ENCODE peak calls at places on chromosomes 16 and 17, in eight cellular contexts. X, I, G, P, J, M, N and V are unnamed samples.

GRCh38 chr16:2702871-2703745 is 16.9 kb downstream of the PRSS27 start:
- DNase-seq in M (no peak), J (peak), N (no peak), X (no peak), G (no peak), I (no peak), P (no peak), V (no peak)

GRCh38 chr17:72852267-72852945 is 240.1 kb downstream of the SLC39A11 start:
- DNase-seq in I (no peak), J (no peak), P (no peak), G (no peak), X (peak), N (no peak), M (peak), V (no peak)

GRCh38 chr16:85699628-85700027 is 10.9 kb upstream of the GINS2 start:
- DNase-seq in I (peak), X (peak), G (no peak), N (no peak), P (peak), J (no peak), M (no peak), V (no peak)

GRCh38 chr16:1870365-1871082 is 1.4 kb downstream of the MEIOB start:
- DNase-seq in I (no peak), X (no peak), J (no peak), G (no peak), N (no peak), P (peak), M (peak), V (no peak)

GRCh38 chr16:24164402-24164801 is 91.7 kb upstream of the CACNG3 start:
- DNase-seq in X (no peak), G (no peak), M (no peak), J (no peak), N (no peak), P (no peak), I (no peak), V (no peak)

GRCh38 chr16:11796227-11797165 is 562 bp downstream of the ZC3H7A start:
- DNase-seq in P (no peak), X (peak), N (peak), J (peak), G (peak), M (no peak), I (peak), V (peak)

GRCh38 chr17:19508327-19508867 is 25.3 kb upstream of the SLC47A1 start:
- DNase-seq in X (peak), P (no peak), I (no peak), J (peak), G (peak), M (no peak), N (peak), V (no peak)

GRCh38 chr16:2009791-2010510 is at the start of gene ZNF598:
- DNase-seq in X (peak), I (peak), G (peak), N (peak), P (peak), M (no peak), J (peak), V (peak)

GRCh38 chr17:81427446-81428120 is 32.3 kb downstream of the BAHCC1 start:
- DNase-seq in N (no peak), M (no peak), X (no peak), J (no peak), P (no peak), G (no peak), I (peak), V (no peak)

GRCh38 chr16:2004795-2005517 is 4.7 kb downstream of the ZNF598 start:
- DNase-seq in M (no peak), G (no peak), P (no peak), N (no peak), X (no peak), J (no peak), I (no peak), V (no peak)

GRCh38 chr16:77376358-77376757 is 58.5 kb downstream of the ADAMTS18 start:
- DNase-seq in M (no peak), I (no peak), N (peak), X (peak), J (no peak), P (no peak), G (no peak), V (peak)

GRCh38 chr17:52071712-52072111 is 86.8 kb downstream of the CA10 start:
- DNase-seq in M (no peak), J (no peak), N (no peak), I (no peak), P (no peak), G (no peak), X (no peak), V (no peak)

GRCh38 chr16:81711609-81712329 is 67.3 kb upstream of the PLCG2 start:
- DNase-seq in I (no peak), X (peak), G (no peak), N (no peak), J (no peak), P (peak), M (peak), V (no peak)

GRCh38 chr16:89334988-89335802 is 117.7 kb downstream of the ZNF778 start:
- DNase-seq in N (no peak), I (peak), X (no peak), G (no peak), P (no peak), J (no peak), M (no peak), V (no peak)

GRCh38 chr17:32995416-32995815 is 3.8 kb downstream of the SPACA3 start:
- DNase-seq in X (no peak), J (no peak), P (no peak), M (no peak), N (no peak), I (no peak), G (no peak), V (no peak)

GRCh38 chr17:79625706-79626105 is 14.9 kb upstream of the RBFOX3 start:
- DNase-seq in I (no peak), J (peak), P (no peak), M (no peak), G (no peak), N (no peak), X (no peak), V (no peak)

GRCh38 chr16:25212636-25213035 is 4.1 kb upstream of the AQP8 start:
- DNase-seq in G (no peak), M (no peak), X (no peak), N (no peak), I (no peak), P (peak), J (no peak), V (no peak)

GRCh38 chr17:71329310-71330098 is 791.3 kb upstream of the SOX9 start:
- DNase-seq in M (no peak), X (peak), P (peak), G (no peak), N (no peak), J (no peak), I (no peak), V (no peak)

GRCh38 chr16:71672125-71672524 is 46.1 kb downstream of the MARVELD3 start:
- DNase-seq in G (no peak), I (no peak), P (no peak), M (no peak), N (no peak), X (no peak), J (no peak), V (no peak)

GRCh38 chr16:46947900-46948547 is 25.4 kb downstream of the DNAJA2 start:
- DNase-seq in N (peak), M (no peak), J (no peak), P (peak), G (peak), I (no peak), X (peak), V (peak)

DNA sequence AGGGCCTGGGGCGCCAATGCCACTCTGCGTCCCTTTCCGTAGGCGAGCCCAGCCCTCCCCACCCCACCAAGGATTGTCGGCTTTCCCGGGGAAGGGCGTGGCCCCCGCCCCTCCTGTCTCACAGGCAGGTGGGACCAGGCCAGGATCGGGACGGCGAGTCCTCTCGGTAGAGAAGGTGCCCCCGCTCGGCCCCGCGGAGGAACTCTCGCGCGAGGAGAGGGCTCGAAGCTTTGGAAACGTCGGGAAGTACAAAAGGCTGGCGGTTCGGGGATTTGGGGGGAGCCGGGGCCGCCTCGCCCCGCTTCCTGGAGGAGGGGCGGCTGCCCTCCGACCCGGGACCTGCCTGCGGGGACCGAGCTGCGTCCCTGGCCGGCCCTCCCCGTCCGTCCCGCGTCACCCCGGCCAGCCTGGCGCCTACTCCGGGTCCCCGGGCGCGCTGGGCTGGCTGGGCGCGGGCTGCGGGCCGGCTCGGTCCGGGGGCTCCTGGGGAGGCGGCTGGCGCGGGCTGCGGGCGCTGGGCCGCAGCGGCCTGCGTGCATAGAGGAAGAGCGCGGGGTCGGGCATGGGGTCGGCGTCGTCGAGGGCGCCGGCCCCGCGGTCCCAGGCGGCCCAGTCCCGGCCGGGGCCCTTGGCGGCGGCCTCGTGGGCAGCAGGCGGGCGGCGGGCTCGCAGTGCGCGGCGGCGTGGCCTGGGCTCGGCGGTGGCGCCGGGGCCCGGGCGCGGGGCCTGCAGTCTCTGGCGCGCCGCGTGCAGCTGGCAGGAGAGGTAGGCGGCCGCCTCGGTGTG is 12.6 kb upstream of the CLUH start:
- DNase-seq in I (no peak), X (peak), M (no peak), J (peak), P (no peak), G (no peak), N (no peak), V (no peak)
- H3K4me3 ChIP-seq in I (peak), X (no peak), M (no peak), J (no peak), P (no peak), G (no peak), N (no peak), V (no peak)

DNA sequence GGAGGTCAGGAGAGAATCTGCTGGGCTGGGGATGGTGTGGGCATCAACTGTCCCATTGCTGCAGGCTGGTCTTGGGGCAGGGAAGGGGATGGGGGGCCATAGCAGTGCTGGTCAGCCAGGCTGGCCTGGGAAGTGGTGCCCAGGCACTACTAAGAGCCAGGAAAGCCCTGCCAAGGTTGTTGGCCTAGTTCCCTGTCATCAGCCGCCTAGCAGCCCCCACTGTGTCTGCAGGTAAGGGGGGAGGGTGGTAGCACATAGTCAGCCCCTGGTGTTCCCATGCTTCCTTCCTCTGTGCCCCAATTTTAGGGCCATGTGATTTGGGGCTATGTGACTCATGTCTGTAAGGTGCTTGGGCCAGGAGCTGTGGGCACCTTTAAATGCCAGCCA is 17.8 kb downstream of the GJD3 start:
- DNase-seq in I (no peak), N (no peak), M (no peak), J (no peak), X (no peak), G (no peak), P (no peak), V (no peak)
- H3K27ac ChIP-seq in I (peak), N (no peak), M (no peak), J (peak), X (peak), G (peak), P (no peak), V (peak)

GRCh38 chr17:1907818-1908698 is 78.3 kb downstream of the RPA1 start:
- DNase-seq in J (no peak), I (no peak), N (peak), G (peak), P (peak), X (peak), M (no peak), V (peak)
- H3K4me3 ChIP-seq in J (no peak), I (peak), N (peak), G (peak), P (peak), X (no peak), M (peak), V (no peak)

GRCh38 chr17:55495239-55495638 is 16.0 kb downstream of the SMIM36 start:
- DNase-seq in J (no peak), G (no peak), X (no peak), I (no peak), M (no peak), P (no peak), N (no peak), V (no peak)
- H3K27ac ChIP-seq in J (no peak), G (no peak), X (no peak), I (no peak), M (no peak), P (no peak), N (no peak), V (no peak)